ENCODE peak calls at places on chromosome 16, in nine cellular contexts. One of them, this sample, is unnamed.

GRCh38 chr16:69318177-69318910 is 7.2 kb downstream of the VPS4A start:
- DNase-seq in activated naive CD4-positive, alpha-beta T cell treated with anti-CD3 and anti-CD28 coated beads for 36 hours: no peak
- DNase-seq in germinal center: no peak
- DNase-seq in NCI-H2081: no peak
- DNase-seq in WTC11: no peak
- DNase-seq in RPMI8226: no peak
- DNase-seq in GF-D8: no peak
- DNase-seq in MV-4-11: no peak
- DNase-seq in stimulated activated CD8-positive, alpha-beta memory T cell treated with anti-CD3 and anti-CD28 coated beads, Interleukin-12 subunit alpha, Interleukin-12 subunit beta, amount 100 ng/mL, for 4 hours: no peak
- DNase-seq in this sample: no peak

GRCh38 chr16:54937673-54938350 is 7.1 kb downstream of the IRX5 start:
- DNase-seq in germinal center: no peak
- DNase-seq in WTC11: no peak
- DNase-seq in stimulated activated CD8-positive, alpha-beta memory T cell treated with anti-CD3 and anti-CD28 coated beads, Interleukin-12 subunit alpha, Interleukin-12 subunit beta, amount 100 ng/mL, for 4 hours: no peak
- DNase-seq in RPMI8226: no peak
- DNase-seq in MV-4-11: no peak
- DNase-seq in NCI-H2081: no peak
- DNase-seq in activated naive CD4-positive, alpha-beta T cell treated with anti-CD3 and anti-CD28 coated beads for 36 hours: no peak
- DNase-seq in GF-D8: no peak
- DNase-seq in this sample: no peak

GRCh38 chr16:57741660-57742191 is 6.2 kb downstream of the KATNB1 start:
- DNase-seq in stimulated activated CD8-positive, alpha-beta memory T cell treated with anti-CD3 and anti-CD28 coated beads, Interleukin-12 subunit alpha, Interleukin-12 subunit beta, amount 100 ng/mL, for 4 hours: no peak
- DNase-seq in NCI-H2081: no peak
- DNase-seq in activated naive CD4-positive, alpha-beta T cell treated with anti-CD3 and anti-CD28 coated beads for 36 hours: no peak
- DNase-seq in MV-4-11: no peak
- DNase-seq in RPMI8226: no peak
- DNase-seq in WTC11: no peak
- DNase-seq in GF-D8: no peak
- DNase-seq in germinal center: no peak
- DNase-seq in this sample: no peak

GRCh38 chr16:64416232-64417010 is 705.4 kb downstream of the CDH11 start:
- DNase-seq in activated naive CD4-positive, alpha-beta T cell treated with anti-CD3 and anti-CD28 coated beads for 36 hours: no peak
- DNase-seq in RPMI8226: peak
- DNase-seq in NCI-H2081: no peak
- DNase-seq in MV-4-11: peak
- DNase-seq in WTC11: no peak
- DNase-seq in GF-D8: no peak
- DNase-seq in germinal center: no peak
- DNase-seq in stimulated activated CD8-positive, alpha-beta memory T cell treated with anti-CD3 and anti-CD28 coated beads, Interleukin-12 subunit alpha, Interleukin-12 subunit beta, amount 100 ng/mL, for 4 hours: no peak
- DNase-seq in this sample: no peak

GRCh38 chr16:86570542-86571196 is 4.0 kb downstream of the FOXC2 start:
- DNase-seq in WTC11: no peak
- DNase-seq in activated naive CD4-positive, alpha-beta T cell treated with anti-CD3 and anti-CD28 coated beads for 36 hours: no peak
- DNase-seq in GF-D8: no peak
- DNase-seq in NCI-H2081: no peak
- DNase-seq in germinal center: no peak
- DNase-seq in stimulated activated CD8-positive, alpha-beta memory T cell treated with anti-CD3 and anti-CD28 coated beads, Interleukin-12 subunit alpha, Interleukin-12 subunit beta, amount 100 ng/mL, for 4 hours: no peak
- DNase-seq in RPMI8226: no peak
- DNase-seq in MV-4-11: no peak
- DNase-seq in this sample: no peak

GRCh38 chr16:68993885-68994284 is 111.6 kb upstream of the HAS3 start:
- DNase-seq in NCI-H2081: no peak
- DNase-seq in stimulated activated CD8-positive, alpha-beta memory T cell treated with anti-CD3 and anti-CD28 coated beads, Interleukin-12 subunit alpha, Interleukin-12 subunit beta, amount 100 ng/mL, for 4 hours: no peak
- DNase-seq in activated naive CD4-positive, alpha-beta T cell treated with anti-CD3 and anti-CD28 coated beads for 36 hours: no peak
- DNase-seq in WTC11: no peak
- DNase-seq in germinal center: no peak
- DNase-seq in MV-4-11: no peak
- DNase-seq in GF-D8: no peak
- DNase-seq in RPMI8226: no peak
- DNase-seq in this sample: no peak

GRCh38 chr16:69107311-69107962 is 2.0 kb downstream of the HAS3 start:
- DNase-seq in NCI-H2081: no peak
- DNase-seq in stimulated activated CD8-positive, alpha-beta memory T cell treated with anti-CD3 and anti-CD28 coated beads, Interleukin-12 subunit alpha, Interleukin-12 subunit beta, amount 100 ng/mL, for 4 hours: no peak
- DNase-seq in WTC11: peak
- DNase-seq in RPMI8226: no peak
- DNase-seq in activated naive CD4-positive, alpha-beta T cell treated with anti-CD3 and anti-CD28 coated beads for 36 hours: no peak
- DNase-seq in germinal center: no peak
- DNase-seq in GF-D8: no peak
- DNase-seq in MV-4-11: no peak
- DNase-seq in this sample: no peak

GRCh38 chr16:67537636-67538591 is 9.3 kb downstream of the RIPOR1 start:
- DNase-seq in activated naive CD4-positive, alpha-beta T cell treated with anti-CD3 and anti-CD28 coated beads for 36 hours: peak
- DNase-seq in GF-D8: no peak
- DNase-seq in MV-4-11: no peak
- DNase-seq in WTC11: peak
- DNase-seq in NCI-H2081: no peak
- DNase-seq in germinal center: peak
- DNase-seq in stimulated activated CD8-positive, alpha-beta memory T cell treated with anti-CD3 and anti-CD28 coated beads, Interleukin-12 subunit alpha, Interleukin-12 subunit beta, amount 100 ng/mL, for 4 hours: peak
- DNase-seq in RPMI8226: no peak
- DNase-seq in this sample: peak

GRCh38 chr16:17585449-17586080 is 114.8 kb upstream of the XYLT1 start:
- DNase-seq in NCI-H2081: no peak
- DNase-seq in germinal center: no peak
- DNase-seq in WTC11: no peak
- DNase-seq in RPMI8226: no peak
- DNase-seq in GF-D8: no peak
- DNase-seq in MV-4-11: peak
- DNase-seq in activated naive CD4-positive, alpha-beta T cell treated with anti-CD3 and anti-CD28 coated beads for 36 hours: no peak
- DNase-seq in stimulated activated CD8-positive, alpha-beta memory T cell treated with anti-CD3 and anti-CD28 coated beads, Interleukin-12 subunit alpha, Interleukin-12 subunit beta, amount 100 ng/mL, for 4 hours: no peak
- DNase-seq in this sample: no peak

GRCh38 chr16:57091200-57091989 is 988 bp upstream of the CPNE2 start:
- DNase-seq in NCI-H2081: no peak
- DNase-seq in GF-D8: no peak
- DNase-seq in WTC11: peak
- DNase-seq in activated naive CD4-positive, alpha-beta T cell treated with anti-CD3 and anti-CD28 coated beads for 36 hours: no peak
- DNase-seq in RPMI8226: no peak
- DNase-seq in stimulated activated CD8-positive, alpha-beta memory T cell treated with anti-CD3 and anti-CD28 coated beads, Interleukin-12 subunit alpha, Interleukin-12 subunit beta, amount 100 ng/mL, for 4 hours: no peak
- DNase-seq in germinal center: no peak
- DNase-seq in MV-4-11: peak
- DNase-seq in this sample: no peak

GRCh38 chr16:66267287-66268137 is 99.0 kb upstream of the CDH5 start:
- DNase-seq in stimulated activated CD8-positive, alpha-beta memory T cell treated with anti-CD3 and anti-CD28 coated beads, Interleukin-12 subunit alpha, Interleukin-12 subunit beta, amount 100 ng/mL, for 4 hours: no peak
- DNase-seq in RPMI8226: no peak
- DNase-seq in activated naive CD4-positive, alpha-beta T cell treated with anti-CD3 and anti-CD28 coated beads for 36 hours: no peak
- DNase-seq in GF-D8: no peak
- DNase-seq in MV-4-11: no peak
- DNase-seq in germinal center: no peak
- DNase-seq in NCI-H2081: no peak
- DNase-seq in WTC11: no peak
- DNase-seq in this sample: no peak

GRCh38 chr16:15443753-15444152 is 9.4 kb downstream of the BMERB1 start:
- DNase-seq in GF-D8: no peak
- DNase-seq in NCI-H2081: no peak
- DNase-seq in WTC11: no peak
- DNase-seq in stimulated activated CD8-positive, alpha-beta memory T cell treated with anti-CD3 and anti-CD28 coated beads, Interleukin-12 subunit alpha, Interleukin-12 subunit beta, amount 100 ng/mL, for 4 hours: no peak
- DNase-seq in germinal center: no peak
- DNase-seq in MV-4-11: no peak
- DNase-seq in activated naive CD4-positive, alpha-beta T cell treated with anti-CD3 and anti-CD28 coated beads for 36 hours: no peak
- DNase-seq in RPMI8226: no peak
- DNase-seq in this sample: no peak

GRCh38 chr16:17273142-17273561 is 197.6 kb downstream of the XYLT1 start:
- DNase-seq in RPMI8226: no peak
- DNase-seq in MV-4-11: peak
- DNase-seq in NCI-H2081: no peak
- DNase-seq in germinal center: no peak
- DNase-seq in stimulated activated CD8-positive, alpha-beta memory T cell treated with anti-CD3 and anti-CD28 coated beads, Interleukin-12 subunit alpha, Interleukin-12 subunit beta, amount 100 ng/mL, for 4 hours: no peak
- DNase-seq in GF-D8: no peak
- DNase-seq in activated naive CD4-positive, alpha-beta T cell treated with anti-CD3 and anti-CD28 coated beads for 36 hours: peak
- DNase-seq in WTC11: no peak
- DNase-seq in this sample: no peak

GRCh38 chr16:62738631-62739030 is 702.4 kb upstream of the CDH8 start:
- DNase-seq in germinal center: no peak
- DNase-seq in MV-4-11: no peak
- DNase-seq in stimulated activated CD8-positive, alpha-beta memory T cell treated with anti-CD3 and anti-CD28 coated beads, Interleukin-12 subunit alpha, Interleukin-12 subunit beta, amount 100 ng/mL, for 4 hours: no peak
- DNase-seq in RPMI8226: no peak
- DNase-seq in activated naive CD4-positive, alpha-beta T cell treated with anti-CD3 and anti-CD28 coated beads for 36 hours: no peak
- DNase-seq in GF-D8: no peak
- DNase-seq in WTC11: no peak
- DNase-seq in NCI-H2081: no peak
- DNase-seq in this sample: peak

GRCh38 chr16:89821438-89822187 is 5.2 kb upstream of the FANCA start:
- DNase-seq in WTC11: no peak
- DNase-seq in RPMI8226: no peak
- DNase-seq in activated naive CD4-positive, alpha-beta T cell treated with anti-CD3 and anti-CD28 coated beads for 36 hours: no peak
- DNase-seq in germinal center: no peak
- DNase-seq in GF-D8: no peak
- DNase-seq in stimulated activated CD8-positive, alpha-beta memory T cell treated with anti-CD3 and anti-CD28 coated beads, Interleukin-12 subunit alpha, Interleukin-12 subunit beta, amount 100 ng/mL, for 4 hours: no peak
- DNase-seq in NCI-H2081: no peak
- DNase-seq in MV-4-11: no peak
- DNase-seq in this sample: no peak

GRCh38 chr16:55349867-55350266 is 25.9 kb downstream of the IRX6 start:
- DNase-seq in activated naive CD4-positive, alpha-beta T cell treated with anti-CD3 and anti-CD28 coated beads for 36 hours: no peak
- DNase-seq in GF-D8: no peak
- DNase-seq in stimulated activated CD8-positive, alpha-beta memory T cell treated with anti-CD3 and anti-CD28 coated beads, Interleukin-12 subunit alpha, Interleukin-12 subunit beta, amount 100 ng/mL, for 4 hours: no peak
- DNase-seq in NCI-H2081: no peak
- DNase-seq in germinal center: no peak
- DNase-seq in WTC11: no peak
- DNase-seq in MV-4-11: no peak
- DNase-seq in RPMI8226: no peak
- DNase-seq in this sample: no peak

This sample was measured in midbrain.